ENCODE peak calls at places on chromosome 7, in seven cellular contexts. R, P, Z, M, W, H and O are unnamed samples.

GRCh38 chr7:120554960-120555571 is 282.1 kb downstream of the KCND2 start:
- DNase-seq in M (no peak), P (peak), R (peak), Z (peak), H (peak), W (peak), O (no peak)

GRCh38 chr7:47380325-47381131 is 201.4 kb downstream of the TNS3 start:
- DNase-seq in H (peak), Z (peak), R (no peak), W (peak), M (no peak), P (peak), O (no peak)

GRCh38 chr7:29852457-29852856 is 46.1 kb downstream of the WIPF3 start:
- DNase-seq in Z (no peak), R (no peak), M (no peak), P (peak), W (no peak), H (no peak), O (no peak)

GRCh38 chr7:100752994-100753393 is 19.6 kb downstream of the ZAN start:
- DNase-seq in P (no peak), W (no peak), R (no peak), H (no peak), M (no peak), Z (no peak), O (no peak)

GRCh38 chr7:154783281-154783909 is 219.5 kb downstream of the PAXIP1 start:
- DNase-seq in W (no peak), H (no peak), P (no peak), Z (no peak), M (no peak), R (no peak), O (no peak)

GRCh38 chr7:151448261-151449252 is 8.6 kb upstream of the CRYGN start:
- DNase-seq in W (peak), P (peak), R (peak), H (peak), Z (peak), M (peak), O (peak)

GRCh38 chr7:151057038-151057736 is 510 bp downstream of the CDK5 start:
- DNase-seq in Z (no peak), W (no peak), M (no peak), P (no peak), H (no peak), R (no peak), O (no peak)

GRCh38 chr7:74289660-74290589 is 718 bp downstream of the CLIP2 start:
- DNase-seq in P (peak), Z (no peak), W (no peak), R (peak), H (peak), M (peak), O (no peak)

GRCh38 chr7:41065663-41066062 is 637.2 kb downstream of the INHBA start:
- DNase-seq in Z (no peak), H (no peak), W (peak), P (peak), R (no peak), M (no peak), O (no peak)

GRCh38 chr7:35424869-35425495 is 171.1 kb upstream of the TBX20 start:
- DNase-seq in R (peak), Z (peak), W (peak), P (peak), H (peak), M (peak), O (no peak)

GRCh38 chr7:135768467-135768866 is 19.9 kb upstream of the FAM180A start:
- DNase-seq in P (no peak), R (no peak), Z (no peak), H (no peak), W (no peak), M (no peak), O (no peak)

GRCh38 chr7:36264123-36264916 is 111.3 kb downstream of the EEPD1 start:
- DNase-seq in H (no peak), R (peak), Z (peak), M (no peak), W (no peak), P (no peak), O (no peak)

GRCh38 chr7:42691030-42691639 is 220.7 kb downstream of the C7orf25 start:
- DNase-seq in W (peak), M (no peak), Z (peak), P (peak), H (peak), R (peak), O (no peak)

GRCh38 chr7:102916426-102916825 is 3.6 kb downstream of the LRRC17 start:
- DNase-seq in M (no peak), P (peak), W (peak), H (peak), Z (peak), R (peak), O (no peak)

GRCh38 chr7:137458399-137458798 is 114.9 kb upstream of the PTN start:
- DNase-seq in M (no peak), P (peak), W (no peak), Z (no peak), H (no peak), R (no peak), O (no peak)

GRCh38 chr7:77428777-77429231 is 12.7 kb upstream of the GSAP start:
- DNase-seq in M (peak), H (no peak), R (no peak), Z (no peak), P (no peak), W (no peak), O (no peak)

GRCh38 chr7:70736715-70737460 is 395.1 kb upstream of the GALNT17 start:
- DNase-seq in Z (peak), H (peak), P (no peak), M (no peak), W (peak), R (no peak), O (no peak)

GRCh38 chr7:45593121-45593541 is 19.0 kb downstream of the ADCY1 start:
- DNase-seq in P (no peak), M (no peak), H (no peak), R (no peak), W (no peak), Z (no peak), O (peak)

GRCh38 chr7:36607741-36608140 is 116.6 kb downstream of the AOAH start:
- DNase-seq in H (no peak), Z (no peak), P (no peak), W (no peak), R (no peak), M (no peak), O (no peak)

GRCh38 chr7:35450456-35450855 is 196.6 kb upstream of the TBX20 start:
- DNase-seq in W (no peak), H (no peak), R (no peak), P (no peak), M (no peak), Z (no peak), O (no peak)

GRCh38 chr7:46478046-46478445 is 557.0 kb upstream of the IGFBP3 start:
- DNase-seq in P (peak), R (no peak), H (peak), Z (peak), M (no peak), W (peak), O (no peak)

GRCh38 chr7:5525271-5526189 is 101.9 kb upstream of the TNRC18 start:
- DNase-seq in R (no peak), H (peak), Z (peak), P (peak), W (peak), M (no peak), O (no peak)